ENCODE peak calls at places on chromosome 6, in ten cellular contexts. One of them, this sample, is unnamed.

GRCh38 chr6:226516-227073 is 65.7 kb upstream of the DUSP22 start:
- DNase-seq in HFFc6: no peak
- DNase-seq in astrocyte: no peak
- DNase-seq in MCF 10A: no peak
- DNase-seq in heart right ventricle: no peak
- DNase-seq in WTC11: no peak
- DNase-seq in CD14-positive monocyte: no peak
- DNase-seq in left ventricle myocardium inferior: no peak
- DNase-seq in CD8-positive, alpha-beta T cell: no peak
- DNase-seq in fibroblast of pulmonary artery: no peak
- DNase-seq in this sample: no peak

GRCh38 chr6:161273752-161274487 is at the start of gene AGPAT4:
- DNase-seq in CD8-positive, alpha-beta T cell: peak; percentile 78
- DNase-seq in left ventricle myocardium inferior: peak; percentile 33
- DNase-seq in WTC11: peak; percentile 67
- DNase-seq in heart right ventricle: no peak
- DNase-seq in CD14-positive monocyte: peak; percentile 87
- DNase-seq in MCF 10A: peak; percentile 97
- DNase-seq in fibroblast of pulmonary artery: peak; percentile 98
- DNase-seq in astrocyte: peak; percentile 97
- DNase-seq in HFFc6: peak; percentile 95
- DNase-seq in this sample: no peak

GRCh38 chr6:169905041-169905807 is 153.8 kb downstream of the ERMARD start:
- DNase-seq in MCF 10A: peak; percentile 88
- DNase-seq in left ventricle myocardium inferior: no peak
- DNase-seq in fibroblast of pulmonary artery: peak; percentile 87
- DNase-seq in heart right ventricle: no peak
- DNase-seq in WTC11: no peak
- DNase-seq in CD14-positive monocyte: no peak
- DNase-seq in CD8-positive, alpha-beta T cell: no peak
- DNase-seq in HFFc6: no peak
- DNase-seq in astrocyte: peak; percentile 69
- DNase-seq in this sample: no peak

GRCh38 chr6:39681566-39682250 is 43.5 kb downstream of the KIF6 start:
- DNase-seq in HFFc6: no peak
- DNase-seq in WTC11: no peak
- DNase-seq in astrocyte: peak; percentile 52
- DNase-seq in CD14-positive monocyte: no peak
- DNase-seq in heart right ventricle: no peak
- DNase-seq in MCF 10A: no peak
- DNase-seq in fibroblast of pulmonary artery: no peak
- DNase-seq in CD8-positive, alpha-beta T cell: no peak
- DNase-seq in left ventricle myocardium inferior: no peak
- DNase-seq in this sample: no peak

GRCh38 chr6:75204222-75204958 is 1.5 kb downstream of the COL12A1 start:
- DNase-seq in HFFc6: peak; percentile 92
- DNase-seq in left ventricle myocardium inferior: peak; percentile 73
- DNase-seq in CD14-positive monocyte: no peak
- DNase-seq in fibroblast of pulmonary artery: peak; percentile 97
- DNase-seq in MCF 10A: peak; percentile 91
- DNase-seq in CD8-positive, alpha-beta T cell: peak; percentile 19
- DNase-seq in WTC11: peak; percentile 78
- DNase-seq in astrocyte: peak; percentile 87
- DNase-seq in heart right ventricle: peak; percentile 70
- DNase-seq in this sample: no peak

GRCh38 chr6:21931641-21932335 is 338.2 kb downstream of the SOX4 start:
- DNase-seq in astrocyte: peak; percentile 88
- DNase-seq in left ventricle myocardium inferior: no peak
- DNase-seq in HFFc6: peak; percentile 51
- DNase-seq in WTC11: no peak
- DNase-seq in CD8-positive, alpha-beta T cell: no peak
- DNase-seq in CD14-positive monocyte: no peak
- DNase-seq in heart right ventricle: no peak
- DNase-seq in fibroblast of pulmonary artery: peak; percentile 48
- DNase-seq in MCF 10A: no peak
- DNase-seq in this sample: no peak

GRCh38 chr6:160457843-160458242 is 109.7 kb downstream of the SLC22A3 start:
- DNase-seq in HFFc6: no peak
- DNase-seq in CD8-positive, alpha-beta T cell: no peak
- DNase-seq in fibroblast of pulmonary artery: no peak
- DNase-seq in heart right ventricle: no peak
- DNase-seq in WTC11: no peak
- DNase-seq in astrocyte: no peak
- DNase-seq in left ventricle myocardium inferior: no peak
- DNase-seq in MCF 10A: no peak
- DNase-seq in CD14-positive monocyte: no peak
- DNase-seq in this sample: no peak

GRCh38 chr6:134873500-134874388 is 76.2 kb downstream of the ALDH8A1 start:
- DNase-seq in astrocyte: no peak
- DNase-seq in left ventricle myocardium inferior: no peak
- DNase-seq in CD14-positive monocyte: no peak
- DNase-seq in HFFc6: no peak
- DNase-seq in heart right ventricle: no peak
- DNase-seq in WTC11: no peak
- DNase-seq in CD8-positive, alpha-beta T cell: no peak
- DNase-seq in MCF 10A: peak; percentile 9
- DNase-seq in fibroblast of pulmonary artery: no peak
- DNase-seq in this sample: no peak

DNA sequence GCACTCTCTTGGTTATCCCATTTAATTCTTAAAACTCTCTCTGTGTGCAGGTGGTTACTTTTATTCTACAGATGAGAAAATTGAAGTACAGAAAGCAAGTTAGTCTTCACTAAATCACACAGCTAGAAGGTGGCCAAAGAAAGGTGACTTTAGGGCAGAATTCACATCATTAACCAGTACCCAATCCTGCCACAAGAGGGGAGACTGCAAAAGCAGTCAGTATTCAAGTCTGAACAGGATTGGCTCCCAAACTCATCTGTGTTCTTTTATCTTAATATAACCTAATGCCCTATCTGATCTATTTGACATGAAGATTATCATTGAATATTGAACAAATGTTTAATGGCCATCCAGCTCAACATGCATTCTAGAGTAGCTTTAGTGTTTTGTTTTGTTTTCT is 225.3 kb upstream of the FAM83B start:
- DNase-seq in WTC11: peak; percentile 27
- DNase-seq in astrocyte: no peak
- DNase-seq in CD8-positive, alpha-beta T cell: no peak
- DNase-seq in MCF 10A: no peak
- DNase-seq in heart right ventricle: no peak
- DNase-seq in CD14-positive monocyte: no peak
- DNase-seq in left ventricle myocardium inferior: no peak
- DNase-seq in fibroblast of pulmonary artery: peak; percentile 17
- DNase-seq in HFFc6: no peak
- DNase-seq in this sample: no peak
- TF ChIP-seq CTCF in WTC11: peak; percentile 65
- TF ChIP-seq CTCF in astrocyte: no peak
- TF ChIP-seq CTCF in CD8-positive, alpha-beta T cell: no peak
- TF ChIP-seq CTCF in MCF 10A: no peak
- TF ChIP-seq CTCF in heart right ventricle: no peak
- TF ChIP-seq CTCF in CD14-positive monocyte: no peak
- TF ChIP-seq CTCF in left ventricle myocardium inferior: no peak
- TF ChIP-seq CTCF in fibroblast of pulmonary artery: peak; percentile 50
- TF ChIP-seq CTCF in HFFc6: no peak
- TF ChIP-seq CTCF in this sample: peak; percentile 64

GRCh38 chr6:137039010-137039409 is 5.8 kb downstream of the IL20RA start:
- DNase-seq in MCF 10A: no peak
- DNase-seq in HFFc6: no peak
- DNase-seq in heart right ventricle: no peak
- DNase-seq in left ventricle myocardium inferior: no peak
- DNase-seq in astrocyte: no peak
- DNase-seq in CD8-positive, alpha-beta T cell: no peak
- DNase-seq in CD14-positive monocyte: no peak
- DNase-seq in fibroblast of pulmonary artery: no peak
- DNase-seq in WTC11: no peak
- DNase-seq in this sample: no peak

GRCh38 chr6:137036566-137037300 is 8.0 kb downstream of the IL20RA start:
- DNase-seq in HFFc6: no peak
- DNase-seq in heart right ventricle: no peak
- DNase-seq in CD8-positive, alpha-beta T cell: no peak
- DNase-seq in CD14-positive monocyte: no peak
- DNase-seq in WTC11: no peak
- DNase-seq in left ventricle myocardium inferior: no peak
- DNase-seq in fibroblast of pulmonary artery: no peak
- DNase-seq in MCF 10A: peak; percentile 80
- DNase-seq in astrocyte: no peak
- DNase-seq in this sample: no peak

GRCh38 chr6:137043710-137044365 is 927 bp downstream of the IL20RA start:
- DNase-seq in MCF 10A: peak; percentile 63
- DNase-seq in CD14-positive monocyte: no peak
- DNase-seq in CD8-positive, alpha-beta T cell: no peak
- DNase-seq in HFFc6: no peak
- DNase-seq in WTC11: peak; percentile 39
- DNase-seq in astrocyte: peak; percentile 37
- DNase-seq in left ventricle myocardium inferior: peak; percentile 21
- DNase-seq in fibroblast of pulmonary artery: peak; percentile 43
- DNase-seq in heart right ventricle: no peak
- DNase-seq in this sample: no peak

GRCh38 chr6:137044366-137045220 is at the start of gene IL20RA:
- DNase-seq in MCF 10A: peak; percentile 36
- DNase-seq in fibroblast of pulmonary artery: no peak
- DNase-seq in CD8-positive, alpha-beta T cell: no peak
- DNase-seq in left ventricle myocardium inferior: peak; percentile 20
- DNase-seq in WTC11: peak; percentile 59
- DNase-seq in heart right ventricle: peak; percentile 41
- DNase-seq in HFFc6: no peak
- DNase-seq in astrocyte: no peak
- DNase-seq in CD14-positive monocyte: no peak
- DNase-seq in this sample: peak; percentile 69

DNA sequence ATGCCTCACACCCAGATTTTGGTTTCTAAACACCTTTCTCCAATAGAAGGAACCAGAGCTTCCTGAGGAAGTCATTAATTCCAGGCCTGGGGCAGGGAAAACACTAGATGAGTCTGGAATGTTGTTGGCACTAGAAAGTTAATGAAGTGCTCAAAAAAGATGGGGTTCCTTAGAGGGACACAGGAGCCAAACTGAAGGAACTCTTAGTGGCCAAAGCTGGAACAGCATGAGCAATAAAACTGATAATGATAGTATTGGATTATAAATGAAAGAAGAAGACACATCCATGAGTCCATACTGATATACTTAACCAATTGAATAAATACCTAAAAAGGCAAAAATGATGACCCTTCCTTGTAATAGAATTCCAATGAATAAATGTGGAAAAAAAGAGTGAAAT is 4.4 kb downstream of the IL20RA start:
- DNase-seq in HFFc6: no peak
- DNase-seq in CD8-positive, alpha-beta T cell: no peak
- DNase-seq in CD14-positive monocyte: no peak
- DNase-seq in fibroblast of pulmonary artery: no peak
- DNase-seq in MCF 10A: no peak
- DNase-seq in heart right ventricle: no peak
- DNase-seq in left ventricle myocardium inferior: no peak
- DNase-seq in WTC11: no peak
- DNase-seq in astrocyte: no peak
- DNase-seq in this sample: no peak
- TF ChIP-seq CTCF in HFFc6: peak; percentile 43
- TF ChIP-seq CTCF in CD8-positive, alpha-beta T cell: no peak
- TF ChIP-seq CTCF in CD14-positive monocyte: peak; percentile 22
- TF ChIP-seq CTCF in fibroblast of pulmonary artery: no peak
- TF ChIP-seq CTCF in MCF 10A: no peak
- TF ChIP-seq CTCF in heart right ventricle: no peak
- TF ChIP-seq CTCF in left ventricle myocardium inferior: no peak
- TF ChIP-seq CTCF in WTC11: no peak
- TF ChIP-seq CTCF in astrocyte: peak; percentile 3
- TF ChIP-seq CTCF in this sample: peak; percentile 47

GRCh38 chr6:77462359-77463307 is 658 bp downstream of the HTR1B start:
- DNase-seq in heart right ventricle: no peak
- DNase-seq in HFFc6: no peak
- DNase-seq in fibroblast of pulmonary artery: no peak
- DNase-seq in WTC11: peak; percentile 54
- DNase-seq in CD14-positive monocyte: no peak
- DNase-seq in MCF 10A: no peak
- DNase-seq in astrocyte: peak; percentile 30
- DNase-seq in CD8-positive, alpha-beta T cell: no peak
- DNase-seq in left ventricle myocardium inferior: no peak
- DNase-seq in this sample: peak; percentile 66
- TF ChIP-seq CTCF in heart right ventricle: no peak
- TF ChIP-seq CTCF in HFFc6: peak; percentile 20
- TF ChIP-seq CTCF in fibroblast of pulmonary artery: peak; percentile 44
- TF ChIP-seq CTCF in WTC11: peak; percentile 21
- TF ChIP-seq CTCF in CD14-positive monocyte: no peak
- TF ChIP-seq CTCF in MCF 10A: no peak
- TF ChIP-seq CTCF in astrocyte: peak; percentile 49
- TF ChIP-seq CTCF in CD8-positive, alpha-beta T cell: no peak
- TF ChIP-seq CTCF in left ventricle myocardium inferior: peak; percentile 10
- TF ChIP-seq CTCF in this sample: peak; percentile 51

GRCh38 chr6:76697585-76697984 is 625.1 kb upstream of the IMPG1 start:
- DNase-seq in HFFc6: no peak
- DNase-seq in CD8-positive, alpha-beta T cell: no peak
- DNase-seq in left ventricle myocardium inferior: no peak
- DNase-seq in heart right ventricle: no peak
- DNase-seq in astrocyte: no peak
- DNase-seq in MCF 10A: peak; percentile 31
- DNase-seq in fibroblast of pulmonary artery: peak; percentile 39
- DNase-seq in WTC11: no peak
- DNase-seq in CD14-positive monocyte: no peak
- DNase-seq in this sample: no peak
- TF ChIP-seq CTCF in HFFc6: peak; percentile 49
- TF ChIP-seq CTCF in CD8-positive, alpha-beta T cell: no peak
- TF ChIP-seq CTCF in left ventricle myocardium inferior: no peak
- TF ChIP-seq CTCF in heart right ventricle: no peak
- TF ChIP-seq CTCF in astrocyte: peak; percentile 29
- TF ChIP-seq CTCF in MCF 10A: peak; percentile 54
- TF ChIP-seq CTCF in fibroblast of pulmonary artery: peak; percentile 25
- TF ChIP-seq CTCF in WTC11: no peak
- TF ChIP-seq CTCF in CD14-positive monocyte: no peak
- TF ChIP-seq CTCF in this sample: peak; percentile 46

GRCh38 chr6:25614052-25614451 is 38.0 kb upstream of the SCGN start:
- DNase-seq in heart right ventricle: no peak
- DNase-seq in WTC11: no peak
- DNase-seq in left ventricle myocardium inferior: no peak
- DNase-seq in astrocyte: no peak
- DNase-seq in fibroblast of pulmonary artery: no peak
- DNase-seq in HFFc6: no peak
- DNase-seq in MCF 10A: no peak
- DNase-seq in CD14-positive monocyte: no peak
- DNase-seq in CD8-positive, alpha-beta T cell: no peak
- DNase-seq in this sample: no peak
- TF ChIP-seq CTCF in heart right ventricle: no peak
- TF ChIP-seq CTCF in WTC11: no peak
- TF ChIP-seq CTCF in left ventricle myocardium inferior: no peak
- TF ChIP-seq CTCF in astrocyte: no peak
- TF ChIP-seq CTCF in fibroblast of pulmonary artery: no peak
- TF ChIP-seq CTCF in HFFc6: no peak
- TF ChIP-seq CTCF in MCF 10A: no peak
- TF ChIP-seq CTCF in CD14-positive monocyte: no peak
- TF ChIP-seq CTCF in CD8-positive, alpha-beta T cell: no peak
- TF ChIP-seq CTCF in this sample: no peak